ENCODE peak calls at places on chromosomes 4 and X, in seven cellular contexts. U is NCI-H2029 treated with DMSO at 0.1 percent for 48 hours, N is T follicular helper cell, C is sigmoid colon, V is ACHN, J is A549, H is activated gamma-delta T cell. Y is an unnamed sample.

GRCh38 chr4:87912164-87913004 is 63.1 kb upstream of the SPP1 start:
- DNase-seq in C (no peak), H (no peak), N (no peak), V (peak), J (no peak), U (no peak), Y (no peak)

GRCh38 chr4:73860175-73860574 is 7.1 kb downstream of the PF4V1 start:
- DNase-seq in V (no peak), J (no peak), H (no peak), N (no peak), U (no peak), C (no peak), Y (no peak)

GRCh38 chr4:144461906-144462305 is 184.1 kb upstream of the HHIP start:
- DNase-seq in U (no peak), H (no peak), C (no peak), J (no peak), N (no peak), V (no peak), Y (no peak)

GRCh38 chr4:168598191-168598590 is 101.3 kb downstream of the PALLD start:
- DNase-seq in H (no peak), C (no peak), U (no peak), V (no peak), J (no peak), N (no peak), Y (no peak)

GRCh38 chrX:106039920-106040319 is 1.4 kb upstream of the SERPINA7 start:
- DNase-seq in N (no peak), J (no peak), U (no peak), C (no peak), H (no peak), V (peak), Y (no peak)

GRCh38 chr4:152983774-152984411 is 47.8 kb downstream of the FHDC1 start:
- DNase-seq in C (no peak), J (no peak), H (no peak), N (no peak), V (peak), U (no peak), Y (no peak)

GRCh38 chr4:153112071-153112460 is 92.2 kb upstream of the TRIM2 start:
- DNase-seq in C (no peak), J (no peak), V (no peak), H (no peak), N (no peak), U (no peak), Y (no peak)

GRCh38 chrX:23389196-23389792 is 54.6 kb downstream of the PTCHD1 start:
- DNase-seq in H (no peak), C (no peak), V (no peak), J (no peak), N (no peak), U (no peak), Y (no peak)

GRCh38 chrX:107549504-107549903 is 78.8 kb upstream of the PRPS1 start:
- DNase-seq in H (no peak), C (no peak), N (no peak), U (no peak), J (no peak), V (no peak), Y (no peak)

GRCh38 chr4:120082286-120082685 is 15.6 kb upstream of the MAD2L1 start:
- DNase-seq in U (no peak), N (no peak), J (no peak), C (no peak), V (no peak), H (no peak), Y (no peak)

GRCh38 chrX:155819966-155820491 is 61.1 kb upstream of the VAMP7 start:
- DNase-seq in N (peak), H (no peak), J (peak), U (peak), V (peak), C (peak), Y (peak)

GRCh38 chr4:177547985-177548384 is 105.7 kb upstream of the AGA start:
- DNase-seq in V (no peak), N (no peak), J (no peak), U (no peak), H (no peak), C (no peak), Y (no peak)

GRCh38 chrX:153488231-153488914 is 6.4 kb upstream of the BGN start:
- DNase-seq in H (no peak), C (no peak), V (no peak), J (no peak), N (no peak), U (no peak), Y (no peak)

GRCh38 chr4:139956436-139957107 is 197.4 kb downstream of the MAML3 start:
- DNase-seq in U (no peak), H (no peak), J (no peak), V (no peak), C (no peak), N (no peak), Y (no peak)

GRCh38 chr4:116561717-116562116 is 523.7 kb downstream of the TRAM1L1 start:
- DNase-seq in V (no peak), N (no peak), C (no peak), H (no peak), U (no peak), J (no peak), Y (no peak)

GRCh38 chr4:130639871-130640270 is 1543.9 kb downstream of the C4orf33 start:
- DNase-seq in H (no peak), C (no peak), V (no peak), U (no peak), N (no peak), J (no peak), Y (no peak)

GRCh38 chr4:186227221-186227620 is at the start of gene KLKB1:
- DNase-seq in N (no peak), J (no peak), C (no peak), H (no peak), U (peak), V (no peak), Y (no peak)

GRCh38 chr4:97238956-97239698 is 904.1 kb downstream of the STPG2 start:
- DNase-seq in C (no peak), H (no peak), U (no peak), V (no peak), J (no peak), N (no peak), Y (no peak)

GRCh38 chr4:76306882-76307669 is 543 bp downstream of the STBD1 start:
- DNase-seq in V (peak), H (peak), C (peak), N (no peak), U (no peak), J (peak), Y (peak)

GRCh38 chrX:8815460-8816065 is 14.4 kb upstream of the FAM9A start:
- DNase-seq in V (peak), H (no peak), U (peak), N (no peak), C (no peak), J (peak), Y (peak)

GRCh38 chr4:2934077-2934812 is 29.0 kb downstream of the NOP14 start:
- DNase-seq in V (peak), C (peak), J (peak), U (no peak), N (peak), H (peak), Y (peak)

GRCh38 chr4:142329304-142329703 is 516.8 kb downstream of the INPP4B start:
- DNase-seq in C (no peak), V (no peak), N (no peak), J (no peak), U (no peak), H (no peak), Y (no peak)

GRCh38 chr4:120692964-120693363 is 229.6 kb downstream of the PRDM5 start:
- DNase-seq in C (no peak), H (no peak), V (peak), J (peak), N (no peak), U (no peak), Y (no peak)

GRCh38 chr4:3010998-3011397 is 47.6 kb downstream of the GRK4 start:
- DNase-seq in J (no peak), U (no peak), N (no peak), V (no peak), H (no peak), C (no peak), Y (no peak)

GRCh38 chr4:87073570-87074470 is 139.0 kb downstream of the AFF1 start:
- DNase-seq in V (no peak), H (no peak), J (no peak), C (peak), U (peak), N (peak), Y (no peak)

GRCh38 chr4:125624951-125625350 is 310.2 kb downstream of the FAT4 start:
- DNase-seq in J (no peak), N (no peak), H (no peak), U (no peak), C (no peak), V (no peak), Y (no peak)

GRCh38 chr4:2806392-2807355 is 13.8 kb downstream of the SH3BP2 start:
- DNase-seq in U (peak), C (peak), V (no peak), H (no peak), N (no peak), J (no peak), Y (no peak)

GRCh38 chrX:55742649-55743048 is 25.1 kb downstream of the RRAGB start:
- DNase-seq in U (no peak), V (no peak), C (no peak), N (no peak), J (no peak), H (no peak), Y (no peak)

Y was measured in H7.